ENCODE peak calls at places on chromosomes 4 and X, in four cellular contexts. One of them, this sample, is unnamed. For H3K36me3, the result is how much of the 10 kb centered on the place peaks cover.

GRCh38 chr4:124025423-124025822 is 628.8 kb downstream of the SPRY1 start:
- DNase-seq in CD8-positive, alpha-beta T cell: no peak
- DNase-seq in body of pancreas: no peak
- DNase-seq in heart right ventricle: no peak
- DNase-seq in this sample: no peak

GRCh38 chr4:146063143-146063542 is 112.4 kb upstream of the LSM6 start:
- DNase-seq in CD8-positive, alpha-beta T cell: no peak
- DNase-seq in body of pancreas: no peak
- DNase-seq in heart right ventricle: no peak
- DNase-seq in this sample: no peak

GRCh38 chr4:73573794-73574528 is 46.3 kb downstream of the RASSF6 start:
- DNase-seq in heart right ventricle: peak
- DNase-seq in body of pancreas: peak
- DNase-seq in CD8-positive, alpha-beta T cell: no peak
- DNase-seq in this sample: peak

GRCh38 chr4:90951037-90951436 is 823.8 kb downstream of the CCSER1 start:
- DNase-seq in body of pancreas: peak
- DNase-seq in CD8-positive, alpha-beta T cell: no peak
- DNase-seq in heart right ventricle: no peak
- DNase-seq in this sample: peak

GRCh38 chr4:94415448-94415847 is 36.3 kb upstream of the PDLIM5 start:
- DNase-seq in body of pancreas: no peak
- DNase-seq in CD8-positive, alpha-beta T cell: no peak
- DNase-seq in heart right ventricle: no peak
- DNase-seq in this sample: no peak

GRCh38 chr4:154727540-154727939 is 16.3 kb upstream of the LRAT start:
- DNase-seq in CD8-positive, alpha-beta T cell: no peak
- DNase-seq in body of pancreas: no peak
- DNase-seq in heart right ventricle: no peak
- DNase-seq in this sample: no peak

GRCh38 chr4:181235361-181235760 is 1007.8 kb upstream of the TENM3 start:
- DNase-seq in heart right ventricle: no peak
- DNase-seq in body of pancreas: no peak
- DNase-seq in CD8-positive, alpha-beta T cell: no peak
- DNase-seq in this sample: no peak

GRCh38 chr4:176274441-176274840 is 5.4 kb upstream of the ASB5 start:
- DNase-seq in CD8-positive, alpha-beta T cell: no peak
- DNase-seq in heart right ventricle: no peak
- DNase-seq in body of pancreas: no peak
- DNase-seq in this sample: peak

GRCh38 chr4:137755033-137755471 is 222.8 kb upstream of the PCDH18 start:
- DNase-seq in heart right ventricle: no peak
- DNase-seq in CD8-positive, alpha-beta T cell: no peak
- DNase-seq in body of pancreas: no peak
- DNase-seq in this sample: no peak

GRCh38 chrX:115373308-115373707 is 83.8 kb downstream of the LUZP4 start:
- DNase-seq in CD8-positive, alpha-beta T cell: no peak
- DNase-seq in body of pancreas: no peak
- DNase-seq in heart right ventricle: no peak
- DNase-seq in this sample: no peak

GRCh38 chr4:166034965-166035364 is 161.9 kb downstream of the TLL1 start:
- DNase-seq in CD8-positive, alpha-beta T cell: no peak
- DNase-seq in heart right ventricle: no peak
- DNase-seq in body of pancreas: no peak
- DNase-seq in this sample: no peak

GRCh38 chrX:25004485-25005032 is 11.2 kb downstream of the ARX start:
- DNase-seq in CD8-positive, alpha-beta T cell: no peak
- DNase-seq in body of pancreas: no peak
- DNase-seq in heart right ventricle: no peak
- DNase-seq in this sample: no peak
- H3K4me3 ChIP-seq in CD8-positive, alpha-beta T cell: no peak
- H3K4me3 ChIP-seq in body of pancreas: no peak
- H3K4me3 ChIP-seq in heart right ventricle: peak
- H3K4me3 ChIP-seq in this sample: no peak

DNA sequence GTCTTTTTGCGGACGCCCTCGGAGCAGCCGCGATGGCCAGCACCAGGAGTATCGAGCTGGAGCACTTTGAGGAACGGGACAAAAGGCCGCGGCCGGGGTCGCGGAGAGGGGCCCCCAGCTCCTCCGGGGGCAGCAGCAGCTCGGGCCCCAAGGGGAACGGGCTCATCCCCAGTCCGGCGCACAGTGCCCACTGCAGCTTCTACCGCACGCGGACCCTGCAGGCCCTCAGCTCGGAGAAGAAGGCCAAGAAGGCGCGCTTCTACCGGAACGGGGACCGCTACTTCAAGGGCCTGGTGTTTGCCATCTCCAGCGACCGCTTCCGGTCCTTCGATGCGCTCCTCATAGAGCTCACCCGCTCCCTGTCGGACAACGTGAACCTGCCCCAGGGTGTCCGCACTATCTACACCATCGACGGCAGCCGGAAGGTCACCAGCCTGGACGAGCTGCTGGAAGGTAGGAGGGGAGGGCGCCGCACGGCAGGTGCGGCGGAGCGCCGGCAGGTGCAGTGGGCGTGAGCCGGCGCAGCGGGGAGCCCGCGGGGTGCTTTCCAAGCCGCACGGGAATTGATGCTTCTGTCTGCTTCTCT is 844 bp downstream of the DCLK2 start:
- DNase-seq in heart right ventricle: peak
- DNase-seq in body of pancreas: peak
- DNase-seq in CD8-positive, alpha-beta T cell: no peak
- DNase-seq in this sample: peak
- TF ChIP-seq CTCF in heart right ventricle: no peak
- TF ChIP-seq CTCF in body of pancreas: peak
- TF ChIP-seq CTCF in CD8-positive, alpha-beta T cell: no peak
- TF ChIP-seq CTCF in this sample: no peak

GRCh38 chr4:4267981-4268380 is 20.0 kb upstream of the TMEM128 start:
- DNase-seq in body of pancreas: no peak
- DNase-seq in heart right ventricle: no peak
- DNase-seq in CD8-positive, alpha-beta T cell: no peak
- DNase-seq in this sample: no peak
- H3K36me3 ChIP-seq in body of pancreas: under half
- H3K36me3 ChIP-seq in heart right ventricle: under half
- H3K36me3 ChIP-seq in CD8-positive, alpha-beta T cell: under half
- H3K36me3 ChIP-seq in this sample: under half

DNA sequence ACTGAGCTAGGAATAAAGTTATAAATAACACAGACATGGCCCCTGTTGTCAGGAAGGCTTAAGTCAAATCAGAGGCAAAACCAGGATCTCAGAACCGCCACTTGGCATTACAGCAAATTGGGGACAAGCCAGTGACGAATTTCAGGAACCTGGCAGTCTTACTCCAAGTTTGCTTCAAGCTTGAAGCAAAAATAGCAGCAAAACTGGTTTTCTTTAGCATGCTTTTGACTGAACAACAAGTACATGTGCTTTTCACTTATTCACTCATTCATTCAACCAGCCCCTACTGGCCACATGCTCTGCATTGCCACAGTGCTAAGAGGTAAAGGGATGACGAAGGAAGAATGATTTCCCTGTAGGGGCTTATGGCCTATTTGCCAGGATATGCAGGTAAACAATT is 253.9 kb upstream of the PPARGC1A start:
- DNase-seq in heart right ventricle: no peak
- DNase-seq in CD8-positive, alpha-beta T cell: no peak
- DNase-seq in body of pancreas: no peak
- DNase-seq in this sample: peak
- H3K4me3 ChIP-seq in heart right ventricle: no peak
- H3K4me3 ChIP-seq in CD8-positive, alpha-beta T cell: no peak
- H3K4me3 ChIP-seq in body of pancreas: no peak
- H3K4me3 ChIP-seq in this sample: no peak

DNA sequence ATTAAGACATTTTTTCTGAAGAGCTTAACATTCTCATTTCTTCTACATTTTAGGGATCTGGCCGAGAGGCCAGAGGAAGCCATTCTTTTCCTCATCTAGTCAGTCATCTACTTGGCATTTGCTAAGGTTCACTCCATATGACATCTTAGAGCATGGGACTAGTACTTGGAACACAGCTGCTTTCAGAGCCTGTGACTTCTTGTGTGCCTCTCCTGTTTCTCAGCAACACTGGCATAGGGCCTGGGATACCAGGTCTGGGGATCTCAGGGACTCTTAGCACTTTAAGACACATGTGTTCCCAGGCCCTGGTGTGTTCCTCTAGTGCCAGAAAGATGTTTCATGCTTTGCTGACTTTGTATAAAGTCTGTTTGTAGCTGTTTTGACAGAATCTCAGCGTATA is 7.3 kb downstream of the PLP1 start:
- DNase-seq in CD8-positive, alpha-beta T cell: no peak
- DNase-seq in heart right ventricle: no peak
- DNase-seq in body of pancreas: no peak
- DNase-seq in this sample: no peak
- TF ChIP-seq CTCF in CD8-positive, alpha-beta T cell: no peak
- TF ChIP-seq CTCF in heart right ventricle: no peak
- TF ChIP-seq CTCF in body of pancreas: no peak
- TF ChIP-seq CTCF in this sample: no peak

GRCh38 chrX:17035111-17035510 is 88.7 kb downstream of the REPS2 start:
- DNase-seq in body of pancreas: no peak
- DNase-seq in CD8-positive, alpha-beta T cell: no peak
- DNase-seq in heart right ventricle: no peak
- DNase-seq in this sample: no peak

GRCh38 chrX:17031827-17032226 is 85.4 kb downstream of the REPS2 start:
- DNase-seq in CD8-positive, alpha-beta T cell: no peak
- DNase-seq in heart right ventricle: no peak
- DNase-seq in body of pancreas: peak
- DNase-seq in this sample: no peak

GRCh38 chrX:17032351-17032750 is 85.9 kb downstream of the REPS2 start:
- DNase-seq in heart right ventricle: no peak
- DNase-seq in body of pancreas: peak
- DNase-seq in CD8-positive, alpha-beta T cell: no peak
- DNase-seq in this sample: peak

GRCh38 chrX:17030580-17031285 is 84.3 kb downstream of the REPS2 start:
- DNase-seq in heart right ventricle: no peak
- DNase-seq in CD8-positive, alpha-beta T cell: no peak
- DNase-seq in body of pancreas: no peak
- DNase-seq in this sample: no peak

GRCh38 chrX:17033225-17033624 is 86.8 kb downstream of the REPS2 start:
- DNase-seq in body of pancreas: no peak
- DNase-seq in CD8-positive, alpha-beta T cell: no peak
- DNase-seq in heart right ventricle: no peak
- DNase-seq in this sample: no peak
- H3K36me3 ChIP-seq in body of pancreas: under half
- H3K36me3 ChIP-seq in CD8-positive, alpha-beta T cell: under half
- H3K36me3 ChIP-seq in heart right ventricle: under half
- H3K36me3 ChIP-seq in this sample: under half

GRCh38 chr4:57119054-57119651 is 9.0 kb upstream of the IGFBP7 start:
- DNase-seq in heart right ventricle: peak
- DNase-seq in CD8-positive, alpha-beta T cell: no peak
- DNase-seq in body of pancreas: no peak
- DNase-seq in this sample: peak
- H3K4me3 ChIP-seq in heart right ventricle: no peak
- H3K4me3 ChIP-seq in CD8-positive, alpha-beta T cell: no peak
- H3K4me3 ChIP-seq in body of pancreas: no peak
- H3K4me3 ChIP-seq in this sample: peak

GRCh38 chr4:186934841-186935443 is 211.3 kb upstream of the FAT1 start:
- DNase-seq in body of pancreas: no peak
- DNase-seq in heart right ventricle: no peak
- DNase-seq in CD8-positive, alpha-beta T cell: no peak
- DNase-seq in this sample: no peak

GRCh38 chr4:186935881-186936280 is 212.2 kb upstream of the FAT1 start:
- DNase-seq in heart right ventricle: no peak
- DNase-seq in CD8-positive, alpha-beta T cell: no peak
- DNase-seq in body of pancreas: no peak
- DNase-seq in this sample: no peak

GRCh38 chr4:186939226-186939625 is 215.6 kb upstream of the FAT1 start:
- DNase-seq in body of pancreas: no peak
- DNase-seq in heart right ventricle: no peak
- DNase-seq in CD8-positive, alpha-beta T cell: no peak
- DNase-seq in this sample: no peak

GRCh38 chr4:186934255-186934654 is 210.6 kb upstream of the FAT1 start:
- DNase-seq in body of pancreas: no peak
- DNase-seq in CD8-positive, alpha-beta T cell: no peak
- DNase-seq in heart right ventricle: no peak
- DNase-seq in this sample: no peak

GRCh38 chr4:186936496-186937375 is 213.1 kb upstream of the FAT1 start:
- DNase-seq in CD8-positive, alpha-beta T cell: no peak
- DNase-seq in heart right ventricle: no peak
- DNase-seq in body of pancreas: no peak
- DNase-seq in this sample: no peak
- TF ChIP-seq CTCF in CD8-positive, alpha-beta T cell: no peak
- TF ChIP-seq CTCF in heart right ventricle: no peak
- TF ChIP-seq CTCF in body of pancreas: peak
- TF ChIP-seq CTCF in this sample: peak

This sample was measured in prostate gland.